ENCODE peak calls at places on chromosomes 6 and 20, in seven cellular contexts. Y is T47D; I is WTC11; B is activated gamma-delta T cell treated with anti-CD3 and anti-CD28 coated beads, Interleukin-2, amount 50 U/mL, for 16 hours; O is right cardiac atrium; W is AG09309; N is NCI-H1092 treated with DMSO at 0.1 percent for 48 hours. E is an unnamed sample.

GRCh38 chr6:16375828-16376227 is 137.4 kb downstream of the GMPR start:
- DNase-seq in W (no peak), O (no peak), Y (no peak), I (no peak), B (no peak), N (no peak), E (no peak)

GRCh38 chr20:61126369-61127195 is 125.5 kb upstream of the CDH4 start:
- DNase-seq in I (no peak), B (no peak), O (no peak), W (no peak), Y (no peak), N (no peak), E (no peak)

GRCh38 chr6:24052632-24053031 is 73.4 kb upstream of the NRSN1 start:
- DNase-seq in N (no peak), B (no peak), O (no peak), I (no peak), W (no peak), Y (no peak), E (no peak)

GRCh38 chr6:141260627-141261015 is 872.1 kb upstream of the GJE1 start:
- DNase-seq in W (no peak), N (no peak), O (no peak), Y (no peak), I (no peak), B (no peak), E (no peak)

GRCh38 chr20:22312744-22313346 is 271.5 kb downstream of the FOXA2 start:
- DNase-seq in O (no peak), I (peak), W (peak), N (peak), B (no peak), Y (no peak), E (peak)

GRCh38 chr6:47465117-47465516 is 12.5 kb upstream of the CD2AP start:
- DNase-seq in I (no peak), B (no peak), O (no peak), Y (no peak), N (no peak), W (no peak), E (no peak)

GRCh38 chr6:104525677-104526322 is 333.9 kb downstream of the HACE1 start:
- DNase-seq in I (peak), Y (peak), B (peak), N (peak), O (peak), W (peak), E (peak)

GRCh38 chr6:112780498-112781096 is 433.5 kb downstream of the RFPL4B start:
- DNase-seq in Y (peak), N (peak), B (no peak), W (peak), I (peak), O (peak), E (peak)

GRCh38 chr6:143746202-143747119 is 68.7 kb downstream of the PHACTR2 start:
- DNase-seq in W (no peak), Y (no peak), O (no peak), N (no peak), I (peak), B (no peak), E (no peak)

GRCh38 chr20:46791722-46792416 is 82.4 kb downstream of the SLC2A10 start:
- DNase-seq in O (no peak), I (peak), Y (no peak), W (no peak), N (no peak), B (no peak), E (no peak)

GRCh38 chr6:4509506-4509905 is 266.7 kb upstream of the CDYL start:
- DNase-seq in I (no peak), Y (no peak), O (no peak), B (no peak), W (no peak), N (no peak), E (no peak)

GRCh38 chr6:36660771-36661471 is 17.6 kb upstream of the CDKN1A start:
- DNase-seq in O (peak), W (no peak), Y (no peak), I (peak), N (no peak), B (no peak), E (no peak)

GRCh38 chr20:62950741-62951140 is 1.8 kb upstream of the SLC17A9 start:
- DNase-seq in I (no peak), W (no peak), B (no peak), O (no peak), N (no peak), Y (no peak), E (no peak)

GRCh38 chr6:138692978-138693909 is 80.3 kb upstream of the CCDC28A start:
- DNase-seq in B (no peak), O (peak), N (peak), Y (peak), I (peak), W (no peak), E (peak)

GRCh38 chr6:73314577-73315492 is 39.2 kb downstream of the DPPA5 start:
- DNase-seq in B (no peak), W (no peak), O (peak), N (no peak), Y (no peak), I (peak), E (no peak)

GRCh38 chr20:41476013-41476441 is 109.4 kb upstream of the EMILIN3 start:
- DNase-seq in Y (no peak), I (no peak), B (no peak), W (peak), N (peak), O (no peak), E (peak)

GRCh38 chr20:62117658-62118057 is 4.6 kb upstream of the LSM14B start:
- DNase-seq in O (peak), B (peak), I (no peak), N (peak), Y (no peak), W (no peak), E (no peak)